ENCODE peak calls at places on chromosomes 7 and 10, in four cellular contexts. One of them, this sample, is unnamed.

GRCh38 chr10:72417971-72418370 is 63.3 kb upstream of the DNAJB12 start:
- DNase-seq in left ventricle myocardium inferior: no peak
- DNase-seq in chondrocyte: no peak
- DNase-seq in RPMI7951: no peak
- DNase-seq in this sample: no peak

GRCh38 chr10:133357293-133358151 is at the start of gene FUOM:
- DNase-seq in left ventricle myocardium inferior: peak
- DNase-seq in chondrocyte: peak
- DNase-seq in RPMI7951: no peak
- DNase-seq in this sample: peak

GRCh38 chr7:29449569-29450260 is 113.9 kb upstream of the PRR15 start:
- DNase-seq in left ventricle myocardium inferior: no peak
- DNase-seq in chondrocyte: no peak
- DNase-seq in RPMI7951: no peak
- DNase-seq in this sample: peak

GRCh38 chr7:93146465-93147127 is 1.6 kb downstream of the SAMD9L start:
- DNase-seq in left ventricle myocardium inferior: no peak
- DNase-seq in chondrocyte: no peak
- DNase-seq in RPMI7951: peak
- DNase-seq in this sample: peak

GRCh38 chr7:128869944-128870285 is 7.3 kb downstream of the ATP6V1F start:
- DNase-seq in left ventricle myocardium inferior: no peak
- DNase-seq in chondrocyte: no peak
- DNase-seq in RPMI7951: no peak
- DNase-seq in this sample: no peak

GRCh38 chr10:91590142-91590903 is 42.5 kb downstream of the PPP1R3C start:
- DNase-seq in left ventricle myocardium inferior: peak
- DNase-seq in chondrocyte: no peak
- DNase-seq in RPMI7951: peak
- DNase-seq in this sample: peak

GRCh38 chr7:144565586-144565985 is 162.1 kb upstream of the NOBOX start:
- DNase-seq in left ventricle myocardium inferior: no peak
- DNase-seq in chondrocyte: no peak
- DNase-seq in RPMI7951: no peak
- DNase-seq in this sample: no peak

GRCh38 chr7:55018361-55019328 is at the start of gene EGFR:
- DNase-seq in left ventricle myocardium inferior: peak
- DNase-seq in chondrocyte: peak
- DNase-seq in RPMI7951: peak
- DNase-seq in this sample: peak